ENCODE peak calls at places on chromosomes 2 and 18, in six cellular contexts. J, W, P, I, F and O are unnamed samples.

GRCh38 chr2:239223330-239224248 is 177.2 kb downstream of the HDAC4 start:
- DNase-seq in I (peak), F (no peak), P (peak), W (no peak), J (no peak), O (no peak)

GRCh38 chr2:10873171-10873570 is 38.6 kb upstream of the KCNF1 start:
- DNase-seq in I (no peak), F (no peak), W (no peak), P (no peak), J (no peak), O (no peak)

GRCh38 chr2:71528749-71529148 is 75.4 kb downstream of the DYSF start:
- DNase-seq in W (no peak), I (no peak), P (no peak), F (no peak), J (no peak), O (no peak)

GRCh38 chr2:60251247-60251646 is 302.2 kb downstream of the BCL11A start:
- DNase-seq in F (no peak), P (no peak), I (no peak), W (no peak), J (no peak), O (no peak)

GRCh38 chr2:195899226-195899625 is 169.4 kb downstream of the DNAH7 start:
- DNase-seq in J (no peak), W (no peak), F (peak), P (peak), I (no peak), O (no peak)

GRCh38 chr2:26687328-26687727 is 5.2 kb upstream of the KCNK3 start:
- DNase-seq in J (no peak), F (no peak), W (no peak), I (no peak), P (no peak), O (no peak)

GRCh38 chr18:41992066-41992465 is 37.0 kb downstream of the PIK3C3 start:
- DNase-seq in F (peak), P (peak), J (no peak), I (no peak), W (no peak), O (no peak)

GRCh38 chr2:218877331-218877730 is 3.3 kb upstream of the WNT10A start:
- DNase-seq in J (no peak), W (no peak), P (no peak), F (no peak), I (no peak), O (no peak)

GRCh38 chr18:22282311-22283235 is 113.2 kb downstream of the GATA6 start:
- DNase-seq in F (peak), I (no peak), J (no peak), P (peak), W (peak), O (no peak)

GRCh38 chr2:174198846-174199564 is 49.3 kb downstream of the OLA1 start:
- DNase-seq in J (no peak), F (peak), P (peak), W (no peak), I (no peak), O (no peak)

GRCh38 chr2:190948671-190949070 is 65.3 kb downstream of the STAT1 start:
- DNase-seq in P (peak), W (no peak), F (peak), I (no peak), J (no peak), O (peak)

GRCh38 chr18:40012931-40013609 is 1942.0 kb upstream of the PIK3C3 start:
- DNase-seq in P (peak), I (no peak), J (no peak), W (no peak), F (peak), O (no peak)

GRCh38 chr2:168246483-168247340 is 683 bp downstream of the STK39 start:
- DNase-seq in W (peak), J (peak), P (peak), I (peak), F (peak), O (peak)
- TF ChIP-seq CTCF in W (no peak), J (peak), P (peak), I (no peak), F (no peak), O (peak)

DNA sequence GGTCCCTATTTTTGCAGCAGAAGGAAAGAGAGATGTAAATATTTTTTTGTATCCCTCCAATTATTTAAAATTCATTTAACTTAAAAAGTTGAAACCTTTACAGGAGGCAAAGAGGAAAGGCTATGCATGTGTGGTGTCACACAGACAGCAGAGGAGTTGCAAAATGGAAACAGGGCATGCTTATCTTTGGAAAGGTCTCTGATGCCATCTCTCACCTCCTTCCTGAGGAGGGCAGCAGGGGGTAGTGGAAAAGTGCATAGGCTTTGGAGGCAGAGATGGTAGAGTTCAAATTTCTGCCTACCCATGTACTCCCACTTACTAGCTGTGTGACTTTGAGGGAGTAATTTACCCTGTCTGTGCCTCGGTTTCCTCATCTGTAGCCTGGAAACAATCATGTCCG is 99.6 kb upstream of the MCFD2 start:
- DNase-seq in I (no peak), F (no peak), P (no peak), J (no peak), W (no peak), O (no peak)
- TF ChIP-seq CTCF in I (no peak), F (no peak), P (no peak), J (no peak), W (no peak), O (no peak)

GRCh38 chr2:73289304-73289703 is 4.0 kb downstream of the EGR4 start:
- DNase-seq in F (no peak), P (no peak), I (no peak), J (no peak), W (no peak), O (no peak)
- TF ChIP-seq CTCF in F (peak), P (peak), I (no peak), J (no peak), W (no peak), O (no peak)

GRCh38 chr2:64327510-64328414 is 126.2 kb upstream of the LGALSL start:
- DNase-seq in W (peak), F (peak), J (peak), P (peak), I (peak), O (no peak)
- TF ChIP-seq CTCF in W (peak), F (peak), J (peak), P (peak), I (peak), O (no peak)

GRCh38 chr2:118431188-118431562 is 342.9 kb downstream of the INSIG2 start:
- DNase-seq in W (no peak), P (peak), I (no peak), F (peak), J (no peak), O (no peak)
- TF ChIP-seq CTCF in W (no peak), P (no peak), I (no peak), F (no peak), J (no peak), O (no peak)